ENCODE peak calls at places on chromosome 13, in six cellular contexts. D is heart left ventricle; L is effector memory CD4-positive, alpha-beta T cell; K is tibial artery; N is trophoblast cell; H is CD4-positive, alpha-beta T cell. M is an unnamed sample. For H3K9me3, the result is how much of the 10 kb centered on the place peaks cover.

GRCh38 chr13:24683833-24684599 is 3.8 kb downstream of the ATP12A start:
- DNase-seq in D (peak), L (no peak), K (peak), N (no peak), H (peak), M (peak)

GRCh38 chr13:97239306-97239705 is 17.2 kb downstream of the MBNL2 start:
- DNase-seq in D (no peak), L (no peak), K (no peak), N (no peak), H (no peak), M (no peak)

GRCh38 chr13:87058786-87059329 is 612.3 kb upstream of the SLITRK5 start:
- DNase-seq in D (no peak), L (no peak), K (no peak), N (no peak), H (no peak), M (no peak)

GRCh38 chr13:110965038-110965754 is 50.3 kb upstream of the ANKRD10 start:
- DNase-seq in D (no peak), L (no peak), K (no peak), N (peak), H (no peak), M (no peak)

GRCh38 chr13:99506632-99507031 is 5.4 kb downstream of the TM9SF2 start:
- DNase-seq in D (no peak), L (no peak), K (no peak), N (no peak), H (no peak), M (no peak)

GRCh38 chr13:24348385-24348784 is 39.0 kb downstream of the C1QTNF9 start:
- DNase-seq in D (no peak), L (no peak), K (no peak), N (no peak), H (no peak), M (no peak)

GRCh38 chr13:56735537-56735942 is 405.2 kb upstream of the PRR20A start:
- DNase-seq in D (no peak), L (no peak), K (no peak), N (peak), H (no peak), M (no peak)

GRCh38 chr13:44013666-44014291 is 134.1 kb downstream of the LACC1 start:
- DNase-seq in D (no peak), L (no peak), K (no peak), N (no peak), H (no peak), M (no peak)

GRCh38 chr13:32881792-32882175 is 134.4 kb upstream of the KL start:
- DNase-seq in D (no peak), L (no peak), K (no peak), N (no peak), H (no peak), M (no peak)

GRCh38 chr13:32528358-32528757 is 10.2 kb downstream of the N4BP2L2 start:
- DNase-seq in D (no peak), L (no peak), K (no peak), N (no peak), H (no peak), M (no peak)

GRCh38 chr13:67228909-67229308 is 1.2 kb downstream of the PCDH9 start:
- DNase-seq in D (no peak), L (no peak), K (no peak), N (no peak), H (no peak), M (no peak)

GRCh38 chr13:35836476-35836875 is 294.7 kb downstream of the DCLK1 start:
- DNase-seq in D (no peak), L (no peak), K (no peak), N (no peak), H (no peak), M (no peak)

GRCh38 chr13:49690133-49690989 is 925 bp downstream of the EBPL start:
- DNase-seq in D (no peak), L (no peak), K (no peak), N (no peak), H (no peak), M (no peak)

GRCh38 chr13:107275945-107276614 is 708.1 kb upstream of the ARGLU1 start:
- DNase-seq in D (no peak), L (no peak), K (no peak), N (no peak), H (no peak), M (no peak)

GRCh38 chr13:88754141-88754540 is 1083.0 kb downstream of the SLITRK5 start:
- DNase-seq in D (no peak), L (no peak), K (no peak), N (no peak), H (no peak), M (no peak)

GRCh38 chr13:112683581-112683980 is 6.3 kb upstream of the ATP11A start:
- DNase-seq in D (no peak), L (no peak), K (no peak), N (no peak), H (no peak), M (no peak)

GRCh38 chr13:111531505-111531904 is 211.1 kb downstream of the TEX29 start:
- DNase-seq in D (no peak), L (no peak), K (no peak), N (no peak), H (no peak), M (no peak)

GRCh38 chr13:44259045-44260042 is 114.3 kb upstream of the SERP2 start:
- DNase-seq in D (no peak), L (peak), K (peak), N (no peak), H (peak), M (peak)

GRCh38 chr13:98180092-98180491 is 3.0 kb upstream of the RNF113B start:
- DNase-seq in D (no peak), L (no peak), K (no peak), N (no peak), H (no peak), M (no peak)

GRCh38 chr13:110331362-110331761 is 24.3 kb downstream of the COL4A2 start:
- DNase-seq in D (no peak), L (no peak), K (no peak), N (no peak), H (no peak), M (no peak)

GRCh38 chr13:47837906-47838305 is 163.2 kb downstream of the SUCLA2 start:
- DNase-seq in D (no peak), L (no peak), K (no peak), N (no peak), H (no peak), M (no peak)

GRCh38 chr13:98201178-98201577 is 24.1 kb upstream of the RNF113B start:
- DNase-seq in D (no peak), L (no peak), K (no peak), N (no peak), H (no peak), M (no peak)

GRCh38 chr13:98944336-98944735 is 33.5 kb downstream of the DOCK9 start:
- DNase-seq in D (no peak), L (no peak), K (no peak), N (no peak), H (no peak), M (no peak)

DNA sequence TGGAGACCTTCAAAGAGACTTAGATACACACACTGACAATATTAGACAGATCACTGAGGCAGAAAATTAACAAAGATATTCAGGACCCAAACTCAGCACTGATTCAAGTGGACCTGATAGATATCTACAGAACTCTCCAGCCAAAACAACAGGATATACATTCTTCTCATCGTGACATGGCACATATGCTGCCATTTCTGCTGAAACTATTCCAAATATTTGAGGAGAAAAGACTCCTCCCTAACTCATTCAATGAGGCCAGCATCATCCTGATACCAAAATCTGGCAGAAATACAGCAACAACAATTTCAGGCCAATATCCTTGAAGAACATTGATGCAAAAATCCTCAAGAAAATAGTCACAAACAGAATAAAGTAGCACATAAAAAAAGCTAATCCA is 53.3 kb downstream of the TRPC4 start:
- DNase-seq in D (no peak), L (no peak), K (no peak), N (no peak), H (no peak), M (no peak)
- H3K9me3 ChIP-seq in D (under half), L (under half), K (under half), N (under half), H (under half), M (under half)

DNA sequence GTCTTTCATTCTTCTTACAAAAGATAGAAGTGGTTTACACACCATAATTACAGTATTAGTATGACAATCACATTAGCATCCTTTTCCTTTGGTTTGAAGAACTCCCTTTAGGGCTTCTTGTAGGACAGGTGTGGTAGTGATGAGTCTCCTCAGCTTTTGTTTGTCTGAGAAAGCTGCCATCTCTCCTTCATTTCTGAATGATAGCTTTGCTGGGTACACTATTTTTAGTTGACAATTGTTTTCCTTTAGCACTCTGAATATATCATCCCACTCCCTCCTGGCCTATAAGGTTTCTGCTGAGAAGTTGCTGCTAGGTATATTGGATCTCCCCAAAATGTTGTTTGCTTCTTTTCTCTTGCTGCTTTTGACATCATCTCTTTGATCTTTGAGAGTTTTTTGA is 39.3 kb downstream of the RASA3 start:
- DNase-seq in D (no peak), L (no peak), K (no peak), N (no peak), H (no peak), M (no peak)
- H3K9me3 ChIP-seq in D (under half), L (under half), K (under half), N (under half), H (under half), M (under half)

GRCh38 chr13:19150712-19151228 is 30.9 kb downstream of the TUBA3C start:
- DNase-seq in D (peak), L (no peak), K (no peak), N (no peak), H (no peak), M (no peak)
- H3K9me3 ChIP-seq in D (under half), L (under half), K (under half), N (half or more), H (under half), M (under half)

GRCh38 chr13:18949970-18950369 is 231.7 kb downstream of the TUBA3C start:
- DNase-seq in D (no peak), L (no peak), K (no peak), N (no peak), H (no peak), M (no peak)

GRCh38 chr13:18949489-18949761 is 232.2 kb downstream of the TUBA3C start:
- DNase-seq in D (no peak), L (no peak), K (no peak), N (no peak), H (no peak), M (no peak)

GRCh38 chr13:18952225-18953016 is 229.2 kb downstream of the TUBA3C start:
- DNase-seq in D (no peak), L (no peak), K (no peak), N (no peak), H (no peak), M (no peak)

GRCh38 chr13:18953139-18953930 is 228.3 kb downstream of the TUBA3C start:
- DNase-seq in D (no peak), L (no peak), K (no peak), N (no peak), H (no peak), M (no peak)

GRCh38 chr13:18951412-18951811 is 230.2 kb downstream of the TUBA3C start:
- DNase-seq in D (no peak), L (no peak), K (no peak), N (no peak), H (no peak), M (no peak)
- H3K9me3 ChIP-seq in D (under half), L (under half), K (under half), N (half or more), H (under half), M (under half)